ENCODE peak calls at places on chromosomes 16 and 17, in nine cellular contexts. O is thoracic aorta, Y is fibroblast of lung, G is lower lobe of right lung, F is psoas muscle, H is epithelial cell of esophagus, X is dorsolateral prefrontal cortex, R is pancreas, U is mucosa of descending colon. T is an unnamed sample.

GRCh38 chr16:75420987-75421819 is 12.1 kb downstream of the CFDP1 start:
- DNase-seq in O (no peak), Y (peak), G (peak), F (peak), H (peak), X (no peak), R (peak), U (peak), T (peak)

GRCh38 chr16:87045462-87046216 is 271.6 kb downstream of the C16orf95 start:
- DNase-seq in O (no peak), Y (no peak), G (no peak), F (no peak), H (no peak), X (no peak), R (no peak), U (no peak), T (no peak)

GRCh38 chr16:57643166-57643813 is 14.9 kb downstream of the ADGRG1 start:
- DNase-seq in O (no peak), Y (peak), G (no peak), F (no peak), H (peak), X (no peak), R (no peak), U (no peak), T (no peak)

GRCh38 chr17:76869878-76870714 is 1.9 kb downstream of the MGAT5B start:
- DNase-seq in O (no peak), Y (no peak), G (no peak), F (no peak), H (no peak), X (no peak), R (no peak), U (no peak), T (no peak)

GRCh38 chr17:76968707-76969597 is 100.7 kb downstream of the MGAT5B start:
- DNase-seq in O (no peak), Y (no peak), G (peak), F (no peak), H (peak), X (no peak), R (no peak), U (peak), T (peak)

GRCh38 chr16:27424772-27425498 is 23.0 kb downstream of the IL21R start:
- DNase-seq in O (no peak), Y (no peak), G (no peak), F (no peak), H (no peak), X (no peak), R (no peak), U (no peak), T (peak)

GRCh38 chr16:86578499-86579267 is at the start of gene FOXL1:
- DNase-seq in O (no peak), Y (no peak), G (no peak), F (no peak), H (no peak), X (no peak), R (no peak), U (no peak), T (no peak)

GRCh38 chr16:23258919-23259237 is 43.2 kb upstream of the SCNN1B start:
- DNase-seq in O (no peak), Y (no peak), G (no peak), F (no peak), H (peak), X (no peak), R (no peak), U (peak), T (no peak)

GRCh38 chr17:77366558-77367245 is 225.9 kb downstream of the SEC14L1 start:
- DNase-seq in O (no peak), Y (peak), G (no peak), F (peak), H (no peak), X (no peak), R (peak), U (no peak), T (peak)

GRCh38 chr16:88719267-88719932 is 13.1 kb downstream of the CTU2 start:
- DNase-seq in O (no peak), Y (no peak), G (no peak), F (no peak), H (no peak), X (peak), R (no peak), U (no peak), T (no peak)

GRCh38 chr17:7897773-7898172 is 9.2 kb downstream of the CHD3 start:
- DNase-seq in O (no peak), Y (peak), G (no peak), F (no peak), H (peak), X (no peak), R (no peak), U (peak), T (no peak)

GRCh38 chr17:279356-279755 is 73.3 kb downstream of the RPH3AL start:
- DNase-seq in O (no peak), Y (no peak), G (no peak), F (no peak), H (no peak), X (no peak), R (no peak), U (no peak), T (no peak)

GRCh38 chr16:50188619-50189136 is 35.6 kb downstream of the TENT4B start:
- DNase-seq in O (no peak), Y (no peak), G (no peak), F (no peak), H (peak), X (no peak), R (no peak), U (no peak), T (no peak)

GRCh38 chr17:58475985-58476384 is 12.2 kb downstream of the HSF5 start:
- DNase-seq in O (no peak), Y (no peak), G (no peak), F (no peak), H (no peak), X (no peak), R (no peak), U (no peak), T (no peak)

GRCh38 chr16:70578035-70578434 is 54.4 kb downstream of the SF3B3 start:
- DNase-seq in O (no peak), Y (no peak), G (no peak), F (no peak), H (no peak), X (no peak), R (no peak), U (no peak), T (no peak)

GRCh38 chr16:68907297-68907999 is 64.1 kb downstream of the TANGO6 start:
- DNase-seq in O (no peak), Y (no peak), G (no peak), F (no peak), H (no peak), X (no peak), R (no peak), U (no peak), T (no peak)

GRCh38 chr17:48818361-48818841 is 1.4 kb upstream of the TTLL6 start:
- DNase-seq in O (no peak), Y (no peak), G (no peak), F (no peak), H (no peak), X (no peak), R (no peak), U (no peak), T (no peak)

GRCh38 chr17:38922538-38923291 is 2.7 kb upstream of the LASP1NB start:
- DNase-seq in O (no peak), Y (peak), G (no peak), F (peak), H (peak), X (no peak), R (no peak), U (peak), T (peak)

GRCh38 chr16:57045694-57046381 is 46.5 kb upstream of the CPNE2 start:
- DNase-seq in O (peak), Y (peak), G (peak), F (peak), H (peak), X (peak), R (no peak), U (peak), T (peak)

GRCh38 chr16:27359051-27359450 is 42.9 kb upstream of the IL21R start:
- DNase-seq in O (no peak), Y (no peak), G (peak), F (no peak), H (no peak), X (no peak), R (no peak), U (no peak), T (no peak)

GRCh38 chr16:84153660-84154214 is 8.6 kb downstream of the DNAAF1 start:
- DNase-seq in O (no peak), Y (no peak), G (no peak), F (no peak), H (no peak), X (no peak), R (no peak), U (no peak), T (peak)

GRCh38 chr17:82334622-82335394 is 1.2 kb upstream of the SECTM1 start:
- DNase-seq in O (no peak), Y (peak), G (no peak), F (peak), H (peak), X (no peak), R (peak), U (peak), T (peak)

GRCh38 chr16:21233521-21234150 is at the start of gene ANKS4B:
- DNase-seq in O (no peak), Y (no peak), G (no peak), F (no peak), H (no peak), X (no peak), R (no peak), U (peak), T (no peak)

GRCh38 chr16:20906225-20906870 is 5.8 kb downstream of the LYRM1 start:
- DNase-seq in O (no peak), Y (peak), G (no peak), F (no peak), H (peak), X (no peak), R (no peak), U (no peak), T (no peak)

GRCh38 chr16:67860589-67861398 is 12.1 kb upstream of the EDC4 start:
- DNase-seq in O (no peak), Y (peak), G (no peak), F (peak), H (peak), X (no peak), R (no peak), U (no peak), T (no peak)

GRCh38 chr17:76414334-76415295 is 30.2 kb downstream of the SPHK1 start:
- DNase-seq in O (peak), Y (peak), G (no peak), F (peak), H (no peak), X (peak), R (peak), U (peak), T (peak)

GRCh38 chr16:84840687-84841627 is 21.2 kb downstream of the CRISPLD2 start:
- DNase-seq in O (no peak), Y (no peak), G (peak), F (peak), H (no peak), X (no peak), R (peak), U (no peak), T (no peak)

GRCh38 chr17:37450090-37450489 is 39.6 kb upstream of the DUSP14 start:
- DNase-seq in O (no peak), Y (no peak), G (no peak), F (no peak), H (peak), X (no peak), R (no peak), U (no peak), T (no peak)

GRCh38 chr16:55842369-55843104 is 9.6 kb upstream of the CES1 start:
- DNase-seq in O (no peak), Y (peak), G (no peak), F (no peak), H (peak), X (no peak), R (no peak), U (peak), T (no peak)

GRCh38 chr16:17305694-17306093 is 165.1 kb downstream of the XYLT1 start:
- DNase-seq in O (no peak), Y (no peak), G (no peak), F (no peak), H (no peak), X (no peak), R (no peak), U (no peak), T (no peak)

GRCh38 chr17:55648086-55648485 is 74.6 kb downstream of the TMEM100 start:
- DNase-seq in O (no peak), Y (no peak), G (no peak), F (no peak), H (no peak), X (no peak), R (no peak), U (no peak), T (no peak)

GRCh38 chr16:27980076-27980775 is 83.3 kb downstream of the GSG1L start:
- DNase-seq in O (no peak), Y (no peak), G (no peak), F (no peak), H (no peak), X (no peak), R (no peak), U (no peak), T (peak)

GRCh38 chr17:76747716-76748360 is 9.9 kb downstream of the MFSD11 start:
- DNase-seq in O (no peak), Y (no peak), G (no peak), F (no peak), H (no peak), X (no peak), R (no peak), U (no peak), T (no peak)

GRCh38 chr16:29876578-29877249 is 13.7 kb upstream of the CDIPT start:
- DNase-seq in O (no peak), Y (no peak), G (no peak), F (no peak), H (no peak), X (no peak), R (no peak), U (no peak), T (no peak)

GRCh38 chr17:44966348-44967025 is 1.6 kb downstream of the C1QL1 start:
- DNase-seq in O (no peak), Y (no peak), G (no peak), F (no peak), H (no peak), X (no peak), R (no peak), U (no peak), T (no peak)

GRCh38 chr17:53390575-53390974 is 432.2 kb upstream of the KIF2B start:
- DNase-seq in O (no peak), Y (no peak), G (no peak), F (no peak), H (no peak), X (no peak), R (no peak), U (no peak), T (no peak)
- TF ChIP-seq CTCF in O (no peak), Y (no peak), G (no peak), F (no peak), H (no peak), X (no peak), R (no peak), U (no peak), T (no peak)

GRCh38 chr17:21528031-21528684 is 152.0 kb downstream of the KCNJ12 start:
- DNase-seq in O (no peak), Y (no peak), G (no peak), F (no peak), H (no peak), X (no peak), R (no peak), U (no peak), T (no peak)

GRCh38 chr17:21523482-21524210 is 147.5 kb downstream of the KCNJ12 start:
- DNase-seq in O (no peak), Y (no peak), G (no peak), F (no peak), H (no peak), X (no peak), R (no peak), U (no peak), T (no peak)

GRCh38 chr17:21524211-21524591 is 148.0 kb downstream of the KCNJ12 start:
- DNase-seq in O (no peak), Y (peak), G (no peak), F (peak), H (no peak), X (no peak), R (no peak), U (no peak), T (no peak)

GRCh38 chr17:21522755-21523154 is 146.6 kb downstream of the KCNJ12 start:
- DNase-seq in O (no peak), Y (no peak), G (no peak), F (no peak), H (no peak), X (no peak), R (no peak), U (no peak), T (no peak)

DNA sequence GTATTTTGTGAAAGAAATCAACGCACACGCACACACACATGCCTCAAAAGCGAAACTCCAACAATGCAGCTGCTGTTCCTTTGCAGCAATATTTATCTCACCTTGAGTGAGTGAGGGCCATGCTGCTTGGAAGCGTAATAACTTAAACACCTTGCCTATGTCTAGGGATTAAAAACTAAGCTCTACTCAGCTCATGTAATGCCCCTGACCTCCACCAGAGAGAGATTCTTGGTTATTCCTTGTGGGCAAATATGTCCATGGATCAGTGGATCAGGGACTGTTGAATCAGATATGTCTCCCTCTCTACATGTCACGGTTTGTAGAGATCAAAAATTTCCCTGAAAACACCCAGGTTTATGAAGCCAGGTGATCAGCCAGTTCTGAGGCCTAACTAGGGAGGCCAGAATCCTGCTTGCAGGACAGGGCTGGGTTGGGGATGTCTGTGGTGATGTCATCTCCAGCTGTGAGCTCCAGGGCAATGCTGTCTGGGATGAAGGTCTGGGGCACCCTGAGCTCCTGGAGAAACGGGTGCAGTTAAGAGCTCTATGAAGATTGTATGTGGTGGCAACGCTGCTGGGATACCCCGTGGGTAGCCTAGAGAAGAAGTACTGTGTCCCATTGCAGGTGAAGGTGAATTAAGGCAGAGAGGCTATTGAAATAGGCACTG is 149.4 kb downstream of the KCNJ12 start:
- DNase-seq in O (no peak), Y (no peak), G (no peak), F (no peak), H (peak), X (no peak), R (no peak), U (no peak), T (no peak)
- TF ChIP-seq CTCF in O (no peak), Y (peak), G (no peak), F (peak), H (no peak), X (no peak), R (no peak), U (no peak), T (no peak)

DNA sequence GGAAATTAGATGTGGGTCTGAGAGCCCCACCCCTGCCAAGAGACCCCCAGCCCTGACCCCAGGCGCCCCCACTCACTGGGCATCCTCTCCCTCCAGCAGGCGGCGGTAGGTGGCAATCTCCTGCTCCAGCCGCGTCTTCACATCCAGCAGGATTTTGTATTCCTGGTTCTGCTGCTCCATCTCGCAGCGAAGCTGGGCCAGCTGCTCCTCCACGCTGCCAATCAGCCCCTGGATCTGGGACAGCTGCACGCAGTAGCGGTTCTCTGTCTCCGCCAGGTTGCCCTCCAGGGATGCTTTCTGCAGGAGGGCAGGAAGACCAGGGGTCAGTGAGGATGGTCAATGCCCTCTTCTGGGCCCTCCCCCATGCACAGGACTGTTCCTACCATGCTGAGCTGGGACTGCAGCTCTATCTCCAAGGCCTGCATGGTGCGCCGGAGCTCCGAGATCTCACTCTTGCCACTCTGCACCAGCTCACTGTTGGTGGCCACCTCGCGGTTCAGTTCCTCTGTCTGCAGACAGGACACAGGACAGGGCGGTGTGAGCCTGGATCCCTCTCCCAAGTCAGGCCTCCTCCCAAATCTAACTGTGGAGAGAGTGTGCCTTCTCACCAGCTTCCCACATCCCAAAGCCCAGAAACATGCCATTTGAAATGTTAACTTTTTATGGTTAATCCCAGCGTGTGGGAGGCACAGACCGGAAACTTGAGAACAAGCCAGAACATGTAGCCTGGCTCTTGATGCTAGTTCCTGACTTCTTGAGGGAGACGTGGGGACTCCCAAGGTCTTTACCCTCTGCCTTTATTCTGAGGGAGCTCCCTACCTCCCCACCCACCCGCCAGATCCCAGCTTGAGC is 3.6 kb downstream of the KRT17 start:
- DNase-seq in O (no peak), Y (no peak), G (no peak), F (no peak), H (peak), X (no peak), R (no peak), U (no peak), T (peak)
- TF ChIP-seq CTCF in O (peak), Y (no peak), G (no peak), F (no peak), H (peak), X (no peak), R (no peak), U (no peak), T (no peak)

DNA sequence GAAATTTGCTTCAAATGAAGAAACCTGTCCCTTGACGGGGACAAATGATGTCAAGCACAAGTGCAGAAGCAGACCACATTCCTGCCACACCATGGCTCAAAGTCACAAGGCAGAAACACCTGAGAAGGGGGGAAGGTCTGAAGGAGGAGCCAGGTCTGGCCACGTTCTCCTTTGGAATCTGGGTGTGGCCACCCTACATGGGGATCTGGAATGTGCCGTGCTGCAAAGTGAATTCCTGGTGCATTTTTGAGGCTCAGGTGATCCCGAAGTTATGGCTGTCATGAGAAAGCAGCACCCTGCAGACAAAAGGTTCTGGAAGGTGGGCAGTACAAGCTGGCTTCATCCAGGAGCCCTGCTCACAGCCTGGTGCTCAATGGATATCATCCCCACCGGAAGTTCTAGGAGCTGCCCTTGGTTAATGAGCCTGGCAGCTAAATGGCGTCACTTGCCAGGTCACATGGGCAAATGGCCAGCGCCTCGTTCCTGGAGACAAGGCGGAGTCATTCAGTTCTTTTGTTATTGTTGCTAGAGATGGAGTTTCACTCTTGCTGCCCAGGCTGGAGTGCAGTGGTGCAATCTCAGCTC is 20.1 kb upstream of the ADCY9 start:
- DNase-seq in O (no peak), Y (no peak), G (peak), F (no peak), H (peak), X (no peak), R (peak), U (peak), T (no peak)
- TF ChIP-seq CTCF in O (no peak), Y (no peak), G (no peak), F (no peak), H (peak), X (no peak), R (no peak), U (no peak), T (no peak)

DNA sequence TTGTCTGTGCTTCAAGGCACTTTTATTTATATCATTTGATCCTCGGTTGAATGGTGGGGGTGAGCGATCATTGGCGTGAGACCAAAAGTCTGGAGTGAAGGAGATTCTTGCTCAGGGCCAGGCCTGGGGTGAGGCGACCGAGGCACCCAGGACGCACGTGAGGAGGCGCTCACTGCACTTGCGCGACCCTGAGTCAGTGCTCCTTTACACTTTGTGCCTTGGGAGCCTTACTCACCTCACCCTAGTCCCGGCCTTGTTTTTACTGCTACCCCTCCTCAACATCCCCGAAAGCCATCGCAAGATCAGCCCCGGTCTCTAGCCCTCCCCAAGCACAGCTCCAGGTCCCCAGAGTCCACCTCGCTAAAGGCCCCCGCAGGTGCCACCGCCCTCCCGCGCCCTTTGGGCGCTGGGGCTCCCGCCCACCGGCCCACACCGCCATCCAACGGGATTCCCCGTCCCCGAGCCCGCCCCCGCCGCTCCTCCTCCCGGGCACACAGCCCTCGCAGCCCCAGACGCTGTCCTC is 496 bp downstream of the EZH1 start:
- DNase-seq in O (peak), Y (peak), G (peak), F (peak), H (peak), X (peak), R (peak), U (peak), T (no peak)
- TF ChIP-seq CTCF in O (no peak), Y (no peak), G (no peak), F (no peak), H (no peak), X (no peak), R (no peak), U (no peak), T (no peak)

T was measured in spleen.